ENCODE peak calls at places on chromosomes 5 and 9, in seven cellular contexts. O is breast epithelium; S is K562; A is suprapubic skin; C is naive thymus-derived CD4-positive, alpha-beta T cell; Q is CD4-positive, CD25-positive, alpha-beta regulatory T cell; W is colonic mucosa. D is an unnamed sample. For H3K4me1 and H3K27me3, the result is how much of the 10 kb centered on the place peaks cover.

GRCh38 chr9:74942801-74943200 is 9.9 kb downstream of the C9orf40 start:
- DNase-seq in O (no peak), S (no peak), A (no peak), C (no peak), Q (peak), W (no peak), D (no peak)

GRCh38 chr9:135500071-135500524 is 384 bp upstream of the MRPS2 start:
- DNase-seq in O (no peak), S (no peak), A (no peak), C (no peak), Q (no peak), W (no peak), D (no peak)

GRCh38 chr9:122099271-122099869 is 6.3 kb upstream of the TTLL11 start:
- DNase-seq in O (peak), S (peak), A (peak), C (peak), Q (peak), W (peak), D (peak)

GRCh38 chr9:113186241-113186755 is 34.8 kb downstream of the FKBP15 start:
- DNase-seq in O (no peak), S (no peak), A (no peak), C (no peak), Q (no peak), W (no peak), D (no peak)

GRCh38 chr9:131769361-131769760 is 29.5 kb upstream of the RAPGEF1 start:
- DNase-seq in O (no peak), S (no peak), A (no peak), C (no peak), Q (no peak), W (no peak), D (no peak)

GRCh38 chr9:95509851-95510529 is 6.8 kb downstream of the PTCH1 start:
- DNase-seq in O (no peak), S (no peak), A (no peak), C (no peak), Q (no peak), W (peak), D (peak)

GRCh38 chr9:13934411-13934810 is 379.5 kb downstream of the NFIB start:
- DNase-seq in O (no peak), S (no peak), A (no peak), C (no peak), Q (no peak), W (no peak), D (no peak)

GRCh38 chr5:58145397-58145796 is 314.5 kb downstream of the PLK2 start:
- DNase-seq in O (no peak), S (no peak), A (no peak), C (no peak), Q (no peak), W (no peak), D (no peak)

GRCh38 chr9:113558632-113559502 is 95.3 kb downstream of the RGS3 start:
- DNase-seq in O (peak), S (no peak), A (peak), C (no peak), Q (no peak), W (peak), D (no peak)

GRCh38 chr5:108148715-108149139 is 233.2 kb downstream of the FBXL17 start:
- DNase-seq in O (no peak), S (no peak), A (no peak), C (no peak), Q (peak), W (no peak), D (peak)

GRCh38 chr9:38020251-38021076 is 48.6 kb downstream of the SHB start:
- DNase-seq in O (no peak), S (no peak), A (no peak), C (no peak), Q (no peak), W (no peak), D (no peak)

GRCh38 chr9:13318027-13318426 is 38.5 kb upstream of the MPDZ start:
- DNase-seq in O (no peak), S (no peak), A (no peak), C (no peak), Q (no peak), W (no peak), D (no peak)

GRCh38 chr9:133888048-133888778 is 103.9 kb downstream of the VAV2 start:
- DNase-seq in O (no peak), S (peak), A (no peak), C (no peak), Q (no peak), W (no peak), D (peak)

GRCh38 chr5:123545506-123545905 is 33.5 kb downstream of the CSNK1G3 start:
- DNase-seq in O (no peak), S (peak), A (no peak), C (peak), Q (peak), W (peak), D (no peak)

GRCh38 chr9:5854032-5854792 is 21.3 kb upstream of the ERMP1 start:
- DNase-seq in O (no peak), S (no peak), A (no peak), C (no peak), Q (no peak), W (no peak), D (no peak)

GRCh38 chr5:164959761-164960160 is 1454.3 kb downstream of the MAT2B start:
- DNase-seq in O (no peak), S (no peak), A (no peak), C (no peak), Q (no peak), W (no peak), D (no peak)

GRCh38 chr5:141420855-141421488 is at the start of gene PCDHGA11:
- DNase-seq in O (no peak), S (peak), A (no peak), C (no peak), Q (peak), W (peak), D (peak)

GRCh38 chr9:135326141-135326540 is 153.4 kb upstream of the PPP1R26 start:
- DNase-seq in O (peak), S (no peak), A (no peak), C (no peak), Q (no peak), W (no peak), D (no peak)

GRCh38 chr5:150734579-150735384 is 24.0 kb downstream of the DCTN4 start:
- DNase-seq in O (no peak), S (no peak), A (no peak), C (no peak), Q (peak), W (peak), D (peak)

GRCh38 chr9:22244141-22245011 is 202.2 kb upstream of the DMRTA1 start:
- DNase-seq in O (no peak), S (no peak), A (no peak), C (peak), Q (peak), W (peak), D (peak)

GRCh38 chr9:123702477-123702876 is 227.4 kb downstream of the DENND1A start:
- DNase-seq in O (no peak), S (no peak), A (no peak), C (no peak), Q (no peak), W (no peak), D (no peak)
- H3K4me3 ChIP-seq in O (no peak), S (no peak), A (no peak), C (no peak), Q (no peak), W (no peak), D (no peak)

GRCh38 chr5:179266291-179267070 is 78.8 kb downstream of the ADAMTS2 start:
- DNase-seq in O (peak), S (no peak), A (peak), C (no peak), Q (no peak), W (no peak), D (no peak)

GRCh38 chr5:179268399-179268952 is 76.8 kb downstream of the ADAMTS2 start:
- DNase-seq in O (peak), S (no peak), A (peak), C (no peak), Q (no peak), W (peak), D (peak)

GRCh38 chr5:179265529-179266290 is 79.6 kb downstream of the ADAMTS2 start:
- DNase-seq in O (peak), S (no peak), A (peak), C (no peak), Q (no peak), W (peak), D (peak)

GRCh38 chr5:179267671-179268071 is 77.6 kb downstream of the ADAMTS2 start:
- DNase-seq in O (peak), S (no peak), A (peak), C (no peak), Q (no peak), W (no peak), D (no peak)

GRCh38 chr5:179267071-179267670 is 78.1 kb downstream of the ADAMTS2 start:
- DNase-seq in O (peak), S (no peak), A (peak), C (no peak), Q (no peak), W (no peak), D (no peak)
- H3K4me1 ChIP-seq in O (under half), S (under half), A (half or more), C (under half), Q (under half), W (under half), D (under half)

DNA sequence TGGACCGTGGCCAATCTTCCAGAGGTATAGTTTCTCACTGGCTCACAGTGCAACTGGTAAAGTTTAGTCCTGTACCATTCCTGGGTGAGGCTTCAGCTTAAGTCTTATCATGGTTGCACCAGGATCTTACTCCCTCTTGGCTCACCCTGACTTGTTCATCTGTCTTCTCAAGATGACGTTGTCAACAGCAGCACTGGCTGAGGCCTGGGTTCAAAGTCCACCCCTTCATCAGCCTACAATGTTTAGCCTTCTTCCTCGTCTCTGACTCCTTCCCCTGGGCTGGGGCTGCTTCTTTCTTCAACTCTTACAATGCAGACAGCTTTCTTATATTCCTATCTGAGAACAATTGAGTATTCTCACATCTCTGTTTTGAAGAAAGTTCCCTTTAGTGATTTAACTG is 311.1 kb upstream of the CLINT1 start:
- DNase-seq in O (no peak), S (no peak), A (no peak), C (no peak), Q (no peak), W (peak), D (no peak)
- H3K27me3 ChIP-seq in O (under half), S (under half), A (under half), C (under half), Q (under half), W (under half), D (under half)

GRCh38 chr5:156774273-156774672 is 75.8 kb upstream of the PPP1R2B start:
- DNase-seq in O (no peak), S (no peak), A (no peak), C (no peak), Q (no peak), W (no peak), D (no peak)
- H3K4me3 ChIP-seq in O (no peak), S (no peak), A (no peak), C (no peak), Q (no peak), W (no peak), D (no peak)